ENCODE peak calls at places on chromosomes 3 and 15, in nine cellular contexts. U, B, W, F, R, G, Q, C and A are unnamed samples.

GRCh38 chr15:60372756-60373155 is 25.0 kb downstream of the ANXA2 start:
- DNase-seq in U (no peak), B (no peak), W (no peak), F (no peak), R (no peak), G (no peak), Q (no peak), C (no peak), A (no peak)

GRCh38 chr15:52503788-52504496 is 24.7 kb downstream of the MYO5A start:
- DNase-seq in U (no peak), B (no peak), W (no peak), F (no peak), R (peak), G (no peak), Q (no peak), C (no peak), A (no peak)

GRCh38 chr3:110178965-110179364 is 841.6 kb upstream of the DPPA4 start:
- DNase-seq in U (no peak), B (no peak), W (no peak), F (no peak), R (no peak), G (peak), Q (no peak), C (no peak), A (no peak)

GRCh38 chr3:151774910-151775309 is 39.0 kb upstream of the AADAC start:
- DNase-seq in U (no peak), B (no peak), W (no peak), F (no peak), R (no peak), G (no peak), Q (no peak), C (no peak), A (no peak)

GRCh38 chr3:169552533-169552932 is 111.0 kb downstream of the MECOM start:
- DNase-seq in U (no peak), B (no peak), W (no peak), F (no peak), R (peak), G (no peak), Q (no peak), C (no peak), A (no peak)

GRCh38 chr15:48627260-48627969 is 18.1 kb downstream of the FBN1 start:
- DNase-seq in U (no peak), B (no peak), W (no peak), F (no peak), R (peak), G (no peak), Q (no peak), C (peak), A (no peak)

GRCh38 chr15:82980986-82981385 is 5.0 kb upstream of the RAMAC start:
- DNase-seq in U (no peak), B (peak), W (no peak), F (no peak), R (no peak), G (no peak), Q (no peak), C (no peak), A (no peak)

GRCh38 chr3:171306631-171307030 is 153.6 kb downstream of the TNIK start:
- DNase-seq in U (no peak), B (no peak), W (peak), F (no peak), R (peak), G (peak), Q (no peak), C (no peak), A (peak)

GRCh38 chr15:29309139-29309538 is 39.5 kb upstream of the NSMCE3 start:
- DNase-seq in U (no peak), B (no peak), W (no peak), F (no peak), R (no peak), G (no peak), Q (no peak), C (no peak), A (no peak)

GRCh38 chr3:47890832-47891620 is 88.1 kb downstream of the DHX30 start:
- DNase-seq in U (no peak), B (no peak), W (peak), F (no peak), R (no peak), G (peak), Q (no peak), C (no peak), A (peak)

GRCh38 chr3:150022406-150023238 is 51.9 kb upstream of the PFN2 start:
- DNase-seq in U (no peak), B (no peak), W (no peak), F (no peak), R (peak), G (no peak), Q (no peak), C (peak), A (no peak)

GRCh38 chr3:174907027-174907426 is 47.9 kb downstream of the NAALADL2 start:
- DNase-seq in U (no peak), B (no peak), W (no peak), F (no peak), R (no peak), G (no peak), Q (no peak), C (no peak), A (no peak)

GRCh38 chr3:78580691-78581090 is 1187.1 kb downstream of the ROBO1 start:
- DNase-seq in U (no peak), B (no peak), W (no peak), F (no peak), R (no peak), G (no peak), Q (no peak), C (no peak), A (no peak)